ENCODE peak calls at places on chromosomes 1 and 21, in six cellular contexts. One of them, this sample, is unnamed.
A peak's percentile ranks its signal among the peaks of the same experiment; 100 is the strongest.

GRCh38 chr1:155261401-155261887 is 716 bp downstream of the SCAMP3 start:
- DNase-seq in endothelial cell of umbilical vein: peak; percentile 12
- DNase-seq in HepG2: no peak
- DNase-seq in GM12878: no peak
- DNase-seq in A549: peak; percentile 46
- DNase-seq in K562: no peak
- DNase-seq in this sample: peak; percentile 46

GRCh38 chr1:20337581-20337980 is 46.9 kb downstream of the VWA5B1 start:
- DNase-seq in endothelial cell of umbilical vein: no peak
- DNase-seq in GM12878: no peak
- DNase-seq in A549: no peak
- DNase-seq in K562: no peak
- DNase-seq in HepG2: no peak
- DNase-seq in this sample: no peak

GRCh38 chr1:72419229-72419628 is 136.9 kb upstream of the NEGR1 start:
- DNase-seq in endothelial cell of umbilical vein: no peak
- DNase-seq in GM12878: no peak
- DNase-seq in A549: no peak
- DNase-seq in HepG2: no peak
- DNase-seq in K562: no peak
- DNase-seq in this sample: no peak

GRCh38 chr1:162560303-162561036 is 1.1 kb upstream of the UAP1 start:
- DNase-seq in A549: no peak
- DNase-seq in endothelial cell of umbilical vein: no peak
- DNase-seq in HepG2: peak; percentile 93
- DNase-seq in K562: peak; percentile 55
- DNase-seq in GM12878: no peak
- DNase-seq in this sample: peak; percentile 8

GRCh38 chr21:44534688-44535087 is 5.3 kb downstream of the KRTAP10-1 start:
- DNase-seq in HepG2: no peak
- DNase-seq in GM12878: no peak
- DNase-seq in endothelial cell of umbilical vein: no peak
- DNase-seq in K562: no peak
- DNase-seq in A549: no peak
- DNase-seq in this sample: no peak

GRCh38 chr1:168379110-168379860 is 98.6 kb downstream of the TBX19 start:
- DNase-seq in GM12878: no peak
- DNase-seq in HepG2: no peak
- DNase-seq in K562: no peak
- DNase-seq in A549: peak; percentile 47
- DNase-seq in endothelial cell of umbilical vein: no peak
- DNase-seq in this sample: no peak

GRCh38 chr1:185155600-185156320 is 993 bp downstream of the TRMT1L start:
- DNase-seq in K562: peak; percentile 49
- DNase-seq in GM12878: peak; percentile 20
- DNase-seq in A549: no peak
- DNase-seq in HepG2: no peak
- DNase-seq in endothelial cell of umbilical vein: no peak
- DNase-seq in this sample: peak; percentile 48

GRCh38 chr1:31421404-31422040 is 8.5 kb downstream of the SERINC2 start:
- DNase-seq in endothelial cell of umbilical vein: no peak
- DNase-seq in GM12878: no peak
- DNase-seq in K562: peak; percentile 53
- DNase-seq in HepG2: no peak
- DNase-seq in A549: no peak
- DNase-seq in this sample: peak; percentile 67

GRCh38 chr1:47710075-47711071 is 272.5 kb downstream of the FOXD2 start:
- DNase-seq in K562: peak; percentile 71
- DNase-seq in A549: peak; percentile 84
- DNase-seq in endothelial cell of umbilical vein: peak; percentile 56
- DNase-seq in HepG2: peak; percentile 17
- DNase-seq in GM12878: no peak
- DNase-seq in this sample: peak; percentile 52

GRCh38 chr1:178538192-178538916 is 25.4 kb downstream of the TEX35 start:
- DNase-seq in GM12878: no peak
- DNase-seq in endothelial cell of umbilical vein: no peak
- DNase-seq in HepG2: no peak
- DNase-seq in A549: no peak
- DNase-seq in K562: no peak
- DNase-seq in this sample: no peak

GRCh38 chr1:63148825-63149645 is 173.3 kb upstream of the FOXD3 start:
- DNase-seq in endothelial cell of umbilical vein: peak; percentile 40
- DNase-seq in HepG2: peak; percentile 32
- DNase-seq in GM12878: no peak
- DNase-seq in K562: peak; percentile 34
- DNase-seq in A549: peak; percentile 10
- DNase-seq in this sample: peak; percentile 33
- TF ChIP-seq CTCF in endothelial cell of umbilical vein: peak; percentile 66
- TF ChIP-seq CTCF in HepG2: peak; percentile 75
- TF ChIP-seq CTCF in GM12878: peak; percentile 74
- TF ChIP-seq CTCF in K562: peak; percentile 48
- TF ChIP-seq CTCF in A549: peak; percentile 45
- TF ChIP-seq CTCF in this sample: peak; percentile 64

GRCh38 chr21:34770581-34770980 is 101.8 kb downstream of the CLIC6 start:
- DNase-seq in K562: no peak
- DNase-seq in A549: no peak
- DNase-seq in HepG2: no peak
- DNase-seq in GM12878: no peak
- DNase-seq in endothelial cell of umbilical vein: no peak
- DNase-seq in this sample: no peak
- TF ChIP-seq MYC in K562: no peak
- TF ChIP-seq MYC in A549: no peak
- TF ChIP-seq MYC in HepG2: no peak
- TF ChIP-seq MYC in GM12878: no peak
- TF ChIP-seq MYC in endothelial cell of umbilical vein: no peak
- TF ChIP-seq MYC in this sample: no peak

GRCh38 chr1:113871597-113872113 is at the start of gene PTPN22:
- DNase-seq in A549: no peak
- DNase-seq in GM12878: peak; percentile 90
- DNase-seq in endothelial cell of umbilical vein: no peak
- DNase-seq in HepG2: no peak
- DNase-seq in K562: peak; percentile 65
- DNase-seq in this sample: peak; percentile 94
- H3K4me3 ChIP-seq in A549: no peak within 1 kb of the TSS
- H3K4me3 ChIP-seq in GM12878: peak within 1 kb of the TSS; percentile 89
- H3K4me3 ChIP-seq in endothelial cell of umbilical vein: no peak within 1 kb of the TSS
- H3K4me3 ChIP-seq in HepG2: no peak within 1 kb of the TSS
- H3K4me3 ChIP-seq in K562: no peak within 1 kb of the TSS
- H3K4me3 ChIP-seq in this sample: peak within 1 kb of the TSS; percentile 79

GRCh38 chr1:151165281-151165737 is 393 bp downstream of the LYSMD1 start:
- DNase-seq in HepG2: peak; percentile 19
- DNase-seq in A549: peak; percentile 44
- DNase-seq in endothelial cell of umbilical vein: no peak
- DNase-seq in K562: peak; percentile 71
- DNase-seq in GM12878: no peak
- DNase-seq in this sample: peak; percentile 58
- TF ChIP-seq CTCF in HepG2: no peak
- TF ChIP-seq CTCF in A549: no peak
- TF ChIP-seq CTCF in endothelial cell of umbilical vein: no peak
- TF ChIP-seq CTCF in K562: no peak
- TF ChIP-seq CTCF in GM12878: no peak
- TF ChIP-seq CTCF in this sample: no peak

GRCh38 chr1:227543283-227544066 is 19.9 kb upstream of the ZNF678 start:
- DNase-seq in endothelial cell of umbilical vein: no peak
- DNase-seq in K562: no peak
- DNase-seq in GM12878: no peak
- DNase-seq in A549: no peak
- DNase-seq in HepG2: no peak
- DNase-seq in this sample: no peak

GRCh38 chr1:227541129-227541528 is 22.2 kb upstream of the ZNF678 start:
- DNase-seq in A549: no peak
- DNase-seq in GM12878: no peak
- DNase-seq in HepG2: no peak
- DNase-seq in endothelial cell of umbilical vein: no peak
- DNase-seq in K562: no peak
- DNase-seq in this sample: no peak

GRCh38 chr1:227541796-227542152 is 21.6 kb upstream of the ZNF678 start:
- DNase-seq in K562: no peak
- DNase-seq in A549: no peak
- DNase-seq in HepG2: no peak
- DNase-seq in GM12878: no peak
- DNase-seq in endothelial cell of umbilical vein: no peak
- DNase-seq in this sample: no peak

GRCh38 chr1:227544067-227544655 is 19.2 kb upstream of the ZNF678 start:
- DNase-seq in endothelial cell of umbilical vein: no peak
- DNase-seq in GM12878: no peak
- DNase-seq in K562: no peak
- DNase-seq in HepG2: no peak
- DNase-seq in A549: no peak
- DNase-seq in this sample: no peak

DNA sequence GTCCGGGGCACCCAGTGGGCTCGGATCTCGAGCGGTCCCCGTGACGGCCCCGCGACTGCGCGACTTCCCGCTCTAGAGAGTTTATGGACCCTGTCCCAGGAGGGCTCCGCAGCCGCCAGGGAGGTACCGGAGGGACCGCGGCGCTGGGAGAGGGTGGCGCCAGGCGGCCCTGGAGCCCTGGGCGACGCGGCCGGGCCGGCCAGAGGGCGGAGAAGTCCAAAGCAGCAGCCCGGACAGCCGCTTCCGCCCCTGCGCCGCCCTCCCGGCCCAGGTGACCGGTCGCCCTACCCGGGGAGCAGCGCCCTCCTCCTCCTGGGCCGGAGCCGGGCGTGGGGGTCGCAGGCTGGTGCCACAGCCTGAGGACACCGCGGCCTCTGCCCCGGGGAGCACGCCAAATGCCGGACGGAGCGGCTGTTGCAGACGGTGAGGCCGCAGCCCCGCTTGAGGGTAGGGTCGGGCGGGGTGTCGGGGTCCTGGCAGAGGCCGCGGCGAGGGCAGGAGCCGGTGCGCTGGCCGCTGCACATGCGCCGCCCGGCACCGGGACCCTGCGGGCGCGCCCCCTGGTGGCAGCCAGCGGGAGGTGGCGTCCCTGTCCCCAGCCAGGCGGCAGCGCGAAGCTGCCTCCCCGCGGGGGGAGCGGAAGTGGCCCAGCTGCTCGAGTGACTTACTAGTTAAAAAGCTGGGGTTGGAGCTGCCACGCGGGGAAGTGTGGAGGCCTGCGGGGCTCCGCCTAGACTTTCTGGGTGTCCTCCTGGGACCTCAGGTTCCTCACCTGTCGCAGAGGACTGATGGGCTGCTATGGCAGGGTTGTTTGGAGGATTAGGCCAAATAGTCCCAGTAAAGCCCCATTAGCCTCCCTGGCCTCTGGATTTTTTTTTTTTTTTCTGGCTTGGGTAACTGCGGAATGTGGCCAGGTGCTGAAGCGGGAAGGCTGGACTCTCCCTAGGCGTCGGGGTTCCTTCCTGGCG is 20.9 kb upstream of the ZNF678 start:
- DNase-seq in K562: peak; percentile 21
- DNase-seq in HepG2: peak; percentile 53
- DNase-seq in GM12878: peak; percentile 26
- DNase-seq in A549: peak; percentile 73
- DNase-seq in endothelial cell of umbilical vein: peak; percentile 70
- DNase-seq in this sample: peak; percentile 78
- TF ChIP-seq MYC in K562: no peak
- TF ChIP-seq MYC in HepG2: peak; percentile 80
- TF ChIP-seq MYC in GM12878: no peak
- TF ChIP-seq MYC in A549: peak; percentile 67
- TF ChIP-seq MYC in endothelial cell of umbilical vein: no peak
- TF ChIP-seq MYC in this sample: no peak

GRCh38 chr1:247331526-247332214 is at the start of gene ZNF496:
- DNase-seq in endothelial cell of umbilical vein: peak; percentile 78
- DNase-seq in K562: peak; percentile 95
- DNase-seq in GM12878: no peak
- DNase-seq in A549: peak; percentile 90
- DNase-seq in HepG2: peak; percentile 75
- DNase-seq in this sample: peak; percentile 86

GRCh38 chr1:247332215-247332900 is 691 bp upstream of the ZNF496 start:
- DNase-seq in A549: peak; percentile 51
- DNase-seq in GM12878: no peak
- DNase-seq in endothelial cell of umbilical vein: peak; percentile 33
- DNase-seq in HepG2: no peak
- DNase-seq in K562: peak; percentile 78
- DNase-seq in this sample: peak; percentile 80

GRCh38 chr1:247331172-247331525 is 518 bp downstream of the ZNF496 start:
- DNase-seq in A549: peak; percentile 81
- DNase-seq in HepG2: peak; percentile 48
- DNase-seq in endothelial cell of umbilical vein: peak; percentile 76
- DNase-seq in K562: peak; percentile 90
- DNase-seq in GM12878: no peak
- DNase-seq in this sample: peak; percentile 86

GRCh38 chr1:247334378-247335133 is 2.9 kb upstream of the ZNF496 start:
- DNase-seq in GM12878: no peak
- DNase-seq in HepG2: no peak
- DNase-seq in endothelial cell of umbilical vein: no peak
- DNase-seq in K562: peak; percentile 20
- DNase-seq in A549: no peak
- DNase-seq in this sample: no peak

DNA sequence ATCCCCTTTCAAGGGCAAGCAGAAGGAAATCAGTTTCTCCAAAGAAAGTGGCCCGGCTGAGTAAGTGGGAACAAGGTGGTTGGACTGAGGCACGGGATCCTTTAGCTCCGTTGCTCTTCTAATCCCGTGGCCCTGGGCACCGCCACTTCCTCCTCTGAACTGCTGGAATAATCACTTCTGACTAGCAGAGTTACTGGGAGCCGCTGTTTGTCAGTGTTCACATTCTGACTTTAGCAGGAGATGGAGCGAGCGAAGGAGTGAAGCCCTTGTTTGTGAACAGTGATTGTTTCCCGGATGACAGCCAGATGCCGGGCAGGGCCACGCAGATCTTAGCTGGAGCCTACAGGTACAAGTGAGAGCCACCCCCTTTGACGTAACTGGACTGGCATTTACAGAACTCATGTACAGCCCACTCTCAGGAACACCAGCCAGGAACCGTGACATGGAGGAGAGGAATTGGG is 1.3 kb upstream of the ZNF496 start:
- DNase-seq in K562: peak; percentile 46
- DNase-seq in A549: no peak
- DNase-seq in endothelial cell of umbilical vein: peak; percentile 5
- DNase-seq in HepG2: no peak
- DNase-seq in GM12878: no peak
- DNase-seq in this sample: peak; percentile 51
- H3K4me3 ChIP-seq in K562: peak overlapping the region; percentile 92
- H3K4me3 ChIP-seq in A549: peak overlapping the region; percentile 98
- H3K4me3 ChIP-seq in endothelial cell of umbilical vein: peak overlapping the region; percentile 40
- H3K4me3 ChIP-seq in HepG2: peak overlapping the region; percentile 97
- H3K4me3 ChIP-seq in GM12878: peak overlapping the region; percentile 76
- H3K4me3 ChIP-seq in this sample: peak overlapping the region; percentile 79

GRCh38 chr1:46198026-46198826 is at the start of gene POMGNT1:
- DNase-seq in endothelial cell of umbilical vein: peak; percentile 63
- DNase-seq in GM12878: no peak
- DNase-seq in K562: peak; percentile 83
- DNase-seq in HepG2: peak; percentile 23
- DNase-seq in A549: peak; percentile 73
- DNase-seq in this sample: peak; percentile 81
- TF ChIP-seq CTCF in endothelial cell of umbilical vein: peak; percentile 19
- TF ChIP-seq CTCF in GM12878: peak; percentile 21
- TF ChIP-seq CTCF in K562: peak; percentile 32
- TF ChIP-seq CTCF in HepG2: peak; percentile 67
- TF ChIP-seq CTCF in A549: peak; percentile 40
- TF ChIP-seq CTCF in this sample: no peak

This sample was measured in NB4.